ENCODE peak calls at places on chromosomes 13 and 19, in ten cellular contexts. J is RCC 7860, W is NCI-H1092, B is LoVo, A is WTC11, L is mesenchymal stem cell, K is T-helper 9 cell, I is NCI-H1105, G is adipocyte, P is NCI-H2081. F is an unnamed sample.
A peak's percentile ranks its signal among the peaks of the same experiment; 100 is the strongest.

GRCh38 chr13:34321986-34322385 is 504.0 kb downstream of the RFC3 start:
- DNase-seq in I (no peak), L (no peak), B (no peak), K (no peak), A (no peak), P (no peak), G (no peak), J (no peak), W (no peak), F (no peak)

GRCh38 chr13:97223711-97224461 is 1.8 kb downstream of the MBNL2 start:
- DNase-seq in A (no peak), B (peak; percentile 53), G (peak; percentile 94), K (peak; percentile 7), J (peak; percentile 79), I (no peak), P (peak; percentile 36), W (peak; percentile 57), L (peak; percentile 94), F (no peak)

GRCh38 chr13:48500652-48501197 is 32.2 kb downstream of the RCBTB2 start:
- DNase-seq in W (no peak), G (peak; percentile 94), K (no peak), B (no peak), I (no peak), J (no peak), P (no peak), L (peak; percentile 87), A (no peak), F (no peak)

GRCh38 chr19:42528354-42529247 is at the start of gene CEACAM1:
- DNase-seq in L (no peak), J (no peak), I (no peak), G (no peak), P (no peak), A (no peak), K (peak; percentile 28), B (peak; percentile 72), W (no peak), F (no peak)

GRCh38 chr19:3340340-3340739 is 26.0 kb upstream of the NFIC start:
- DNase-seq in A (no peak), I (no peak), B (no peak), G (no peak), W (no peak), P (no peak), J (no peak), L (no peak), K (no peak), F (no peak)

GRCh38 chr19:4807188-4807587 is 15.7 kb downstream of the FEM1A start:
- DNase-seq in P (no peak), B (no peak), A (no peak), J (peak; percentile 31), W (no peak), G (no peak), K (no peak), I (no peak), L (no peak), F (no peak)

GRCh38 chr19:42074513-42075363 is 1.2 kb upstream of the ZNF574 start:
- DNase-seq in B (peak; percentile 22), I (no peak), P (no peak), A (no peak), K (no peak), W (no peak), J (no peak), G (peak; percentile 39), L (no peak), F (no peak)

GRCh38 chr19:41327076-41327475 is 17.1 kb downstream of the CCDC97 start:
- DNase-seq in L (peak; percentile 41), P (no peak), I (no peak), B (no peak), K (no peak), W (no peak), A (no peak), J (no peak), G (no peak), F (no peak)

GRCh38 chr19:31761281-31761913 is 412.2 kb upstream of the TSHZ3 start:
- DNase-seq in I (no peak), W (no peak), B (no peak), A (no peak), K (no peak), L (no peak), J (no peak), P (no peak), G (no peak), F (no peak)

GRCh38 chr13:21967871-21968270 is 297.0 kb downstream of the FGF9 start:
- DNase-seq in A (no peak), I (no peak), P (no peak), K (no peak), J (no peak), L (no peak), G (no peak), W (no peak), B (no peak), F (no peak)

GRCh38 chr13:29676535-29676934 is 81.0 kb upstream of the SLC7A1 start:
- DNase-seq in W (no peak), G (peak; percentile 38), J (peak; percentile 67), A (no peak), L (peak; percentile 41), K (no peak), P (no peak), B (no peak), I (no peak), F (no peak)

GRCh38 chr19:42325896-42326771 is 699 bp downstream of the MEGF8 start:
- DNase-seq in W (no peak), J (no peak), G (peak; percentile 26), I (no peak), K (peak; percentile 14), P (no peak), B (peak; percentile 8), A (peak; percentile 52), L (no peak), F (no peak)

GRCh38 chr13:56755181-56755580 is 385.5 kb upstream of the PRR20A start:
- DNase-seq in A (no peak), I (no peak), W (no peak), J (no peak), P (no peak), L (no peak), K (no peak), G (no peak), B (no peak), F (no peak)

GRCh38 chr19:41376241-41376997 is at the start of gene TMEM91:
- DNase-seq in W (no peak), I (peak; percentile 20), L (peak; percentile 64), A (peak; percentile 76), B (no peak), P (no peak), K (no peak), G (peak; percentile 65), J (no peak), F (peak; percentile 8)

GRCh38 chr13:110886475-110887241 is 28.2 kb downstream of the ANKRD10 start:
- DNase-seq in I (no peak), B (no peak), W (no peak), A (no peak), K (no peak), J (no peak), L (no peak), G (no peak), P (no peak), F (no peak)

GRCh38 chr13:23212621-23213020 is 31.8 kb downstream of the SGCG start:
- DNase-seq in B (no peak), W (no peak), I (no peak), K (no peak), J (no peak), G (peak; percentile 2), P (no peak), A (no peak), L (no peak), F (no peak)

GRCh38 chr19:19053508-19054314 is 10.1 kb upstream of the SLC25A42 start:
- DNase-seq in P (peak; percentile 32), K (peak; percentile 70), A (peak; percentile 84), B (peak; percentile 4), G (peak; percentile 61), I (peak; percentile 3), L (peak; percentile 52), W (peak; percentile 13), J (no peak), F (no peak)

GRCh38 chr13:73465629-73465974 is 406.8 kb downstream of the KLF5 start:
- DNase-seq in K (no peak), L (peak; percentile 27), G (peak; percentile 57), B (peak; percentile 90), J (no peak), A (no peak), P (no peak), I (no peak), W (no peak), F (no peak)

GRCh38 chr13:78147905-78148304 is 229.3 kb upstream of the EDNRB start:
- DNase-seq in G (peak; percentile 26), B (no peak), A (no peak), J (peak; percentile 91), W (no peak), L (peak; percentile 25), K (no peak), I (no peak), P (no peak), F (no peak)

GRCh38 chr19:3404324-3405260 is 38.2 kb downstream of the NFIC start:
- DNase-seq in P (peak; percentile 42), I (no peak), L (peak; percentile 36), A (no peak), K (no peak), W (no peak), G (peak; percentile 69), B (no peak), J (no peak), F (no peak)

GRCh38 chr13:40221460-40222201 is 444.8 kb downstream of the FOXO1 start:
- DNase-seq in B (no peak), I (no peak), G (peak; percentile 17), A (no peak), L (peak; percentile 71), W (no peak), J (peak; percentile 38), K (peak; percentile 11), P (no peak), F (no peak)

F was measured in NCI-H774.